ENCODE peak calls at places on chromosomes 11 and 22, in eight cellular contexts. B is GM19239; P is lung; K is amygdala; X is heart left ventricle; D is stimulated activated CD4-positive, alpha-beta T cell treated with anti-CD3 and anti-CD28 coated beads, Interleukin-2, amount 100 ng/mL, for 24 hours; H is G401; Z is T-helper 2 cell treated with Interferon-gamma antibody and Interleukin-4, amounts not matched to agents 5 μg/mL and 100 μg/mL, for 36 hours. Y is an unnamed sample.

GRCh38 chr22:46007003-46007847 is 30.3 kb upstream of the WNT7B start:
- DNase-seq in X (peak; percentile 81), K (no peak), B (no peak), H (no peak), D (no peak), Z (peak; percentile 19), P (peak; percentile 76), Y (peak; percentile 68)

GRCh38 chr11:129023968-129024676 is 81.5 kb upstream of the TP53AIP1 start:
- DNase-seq in D (no peak), X (no peak), K (peak; percentile 28), Z (no peak), H (no peak), P (peak; percentile 55), B (no peak), Y (no peak)

GRCh38 chr11:93672280-93672679 is 10.8 kb downstream of the CEP295 start:
- DNase-seq in P (no peak), D (no peak), B (no peak), X (no peak), K (no peak), Z (no peak), H (no peak), Y (no peak)

GRCh38 chr11:120667281-120667680 is 155.7 kb downstream of the GRIK4 start:
- DNase-seq in B (no peak), X (no peak), H (no peak), K (peak; percentile 47), Z (no peak), P (no peak), D (no peak), Y (no peak)

GRCh38 chr22:29626497-29627195 is 23.2 kb downstream of the NF2 start:
- DNase-seq in D (no peak), B (no peak), H (no peak), X (no peak), Z (no peak), P (no peak), K (no peak), Y (no peak)

GRCh38 chr22:28375761-28376534 is 303.7 kb downstream of the TTC28 start:
- DNase-seq in P (no peak), B (no peak), X (no peak), H (no peak), K (no peak), D (no peak), Z (no peak), Y (no peak)

GRCh38 chr22:21000215-21000986 is 1.5 kb downstream of the THAP7 start:
- DNase-seq in D (no peak), P (no peak), X (no peak), K (no peak), B (no peak), Z (no peak), H (peak; percentile 33), Y (no peak)

GRCh38 chr11:109996060-109996459 is 97.1 kb upstream of the ZC3H12C start:
- DNase-seq in B (no peak), H (no peak), P (no peak), X (no peak), D (no peak), K (no peak), Z (no peak), Y (no peak)

GRCh38 chr11:58629857-58630256 is 7.4 kb downstream of the CNTF start:
- DNase-seq in H (peak; percentile 25), X (no peak), B (peak; percentile 9), P (no peak), K (no peak), Z (no peak), D (no peak), Y (no peak)

GRCh38 chr11:10550988-10551657 is 10.1 kb upstream of the RNF141 start:
- DNase-seq in D (no peak), X (no peak), B (no peak), H (no peak), P (no peak), Z (no peak), K (no peak), Y (no peak)

GRCh38 chr11:9025101-9025850 is 21.5 kb upstream of the NRIP3 start:
- DNase-seq in B (no peak), P (no peak), K (no peak), D (no peak), Z (no peak), H (peak; percentile 90), X (no peak), Y (no peak)

GRCh38 chr11:125078016-125078415 is 14.9 kb downstream of the SLC37A2 start:
- DNase-seq in B (no peak), X (no peak), D (no peak), P (no peak), K (no peak), Z (no peak), H (no peak), Y (no peak)

GRCh38 chr11:66882540-66882939 is 25.7 kb downstream of the LRFN4 start:
- DNase-seq in B (no peak), Z (no peak), D (no peak), P (no peak), K (no peak), H (peak; percentile 75), X (peak; percentile 50), Y (no peak)

GRCh38 chr11:11263238-11264030 is 89.6 kb downstream of the CSNK2A3 start:
- DNase-seq in H (peak; percentile 39), K (no peak), D (no peak), Z (no peak), X (no peak), B (no peak), P (no peak), Y (no peak)

GRCh38 chr11:12430351-12430750 is 53.0 kb downstream of the PARVA start:
- DNase-seq in B (no peak), X (no peak), P (no peak), H (no peak), Z (no peak), K (no peak), D (no peak), Y (no peak)

GRCh38 chr22:50604623-50605348 is 4.2 kb downstream of the MAPK8IP2 start:
- DNase-seq in B (peak; percentile 28), P (no peak), X (no peak), H (no peak), Z (no peak), K (no peak), D (no peak), Y (no peak)

GRCh38 chr11:64621283-64622019 is 30.4 kb downstream of the SLC22A12 start:
- DNase-seq in B (no peak), P (no peak), D (no peak), K (no peak), X (no peak), H (no peak), Z (no peak), Y (no peak)

GRCh38 chr11:80899381-80899780 is 1458.6 kb upstream of the TENM4 start:
- DNase-seq in Z (no peak), K (no peak), H (no peak), D (no peak), X (no peak), P (no peak), B (no peak), Y (no peak)

GRCh38 chr11:69427337-69427736 is 54.1 kb upstream of the LINC01488 start:
- DNase-seq in K (no peak), B (no peak), X (no peak), H (no peak), Z (no peak), P (no peak), D (no peak), Y (no peak)

GRCh38 chr11:1824221-1825038 is 10.4 kb upstream of the SYT8 start:
- DNase-seq in H (no peak), Z (no peak), K (no peak), D (peak; percentile 11), B (no peak), P (no peak), X (no peak), Y (no peak)

GRCh38 chr11:117887431-117888139 is 11.1 kb upstream of the FXYD6 start:
- DNase-seq in X (peak; percentile 49), P (no peak), Z (no peak), B (no peak), D (no peak), K (no peak), H (no peak), Y (no peak)

GRCh38 chr11:126102436-126102894 is 39.8 kb upstream of the CDON start:
- DNase-seq in H (peak; percentile 50), K (no peak), B (no peak), Z (no peak), D (no peak), P (peak; percentile 72), X (no peak), Y (no peak)

GRCh38 chr22:32713737-32714457 is 87.6 kb upstream of the TIMP3 start:
- DNase-seq in K (no peak), Z (no peak), P (no peak), D (no peak), B (no peak), X (no peak), H (no peak), Y (no peak)

GRCh38 chr11:65479184-65480145 is 19.4 kb upstream of the MALAT1 start:
- DNase-seq in P (no peak), B (no peak), K (peak; percentile 42), D (no peak), X (no peak), Z (no peak), H (peak; percentile 77), Y (peak; percentile 90)

GRCh38 chr11:73053964-73054363 is 88.2 kb downstream of the FCHSD2 start:
- DNase-seq in B (no peak), P (no peak), D (no peak), K (no peak), H (no peak), Z (no peak), X (no peak), Y (no peak)

GRCh38 chr11:24391165-24391564 is 105.7 kb upstream of the LUZP2 start:
- DNase-seq in X (no peak), Z (no peak), B (no peak), D (no peak), K (no peak), P (no peak), H (no peak), Y (no peak)